ENCODE peak calls at places on chromosome 9, in eight cellular contexts. V is NT2/D1; O is vagina; Y is CD8-positive, alpha-beta T cell; M is neural progenitor cell; W is esophagus squamous epithelium; L is mammary epithelial cell; N is GM12878. J is an unnamed sample.
A peak's percentile ranks its signal among the peaks of the same experiment; 100 is the strongest.

GRCh38 chr9:29514336-29514735 is 1941.1 kb upstream of the C9orf72 start:
- DNase-seq in Y (no peak), L (peak; percentile 2), V (peak; percentile 9), W (no peak), N (no peak), O (no peak), M (peak; percentile 36), J (no peak)

GRCh38 chr9:93612796-93613154 is 36.4 kb downstream of the PHF2 start:
- DNase-seq in W (no peak), N (peak; percentile 15), O (no peak), Y (no peak), M (no peak), L (peak; percentile 67), V (no peak), J (no peak)

GRCh38 chr9:136306691-136307208 is 2.9 kb upstream of the CCDC187 start:
- DNase-seq in L (no peak), W (no peak), M (peak; percentile 49), Y (no peak), N (no peak), V (no peak), O (no peak), J (no peak)

GRCh38 chr9:16516887-16517286 is 353.6 kb downstream of the BNC2 start:
- DNase-seq in M (no peak), O (no peak), W (no peak), N (no peak), L (no peak), Y (no peak), V (no peak), J (no peak)

GRCh38 chr9:92652461-92652860 is 17.5 kb downstream of the IPPK start:
- DNase-seq in M (no peak), O (no peak), W (no peak), L (no peak), N (no peak), V (no peak), Y (no peak), J (no peak)

GRCh38 chr9:121023064-121023463 is 27.0 kb downstream of the C5 start:
- DNase-seq in L (peak; percentile 5), O (no peak), M (no peak), N (no peak), Y (no peak), W (no peak), V (no peak), J (no peak)

GRCh38 chr9:70061776-70062175 is 18.1 kb downstream of the MAMDC2 start:
- DNase-seq in W (no peak), V (no peak), L (no peak), N (no peak), Y (no peak), M (no peak), O (peak; percentile 40), J (no peak)

GRCh38 chr9:2320126-2320525 is 301.5 kb upstream of the VLDLR start:
- DNase-seq in L (no peak), M (no peak), Y (no peak), N (no peak), V (no peak), O (no peak), W (no peak), J (no peak)

GRCh38 chr9:134069536-134070399 is 1.9 kb upstream of the BRD3 start:
- DNase-seq in Y (no peak), V (no peak), N (no peak), W (no peak), M (no peak), L (no peak), O (peak; percentile 72), J (no peak)

GRCh38 chr9:16132513-16132912 is 579.7 kb downstream of the CCDC171 start:
- DNase-seq in V (no peak), Y (no peak), O (no peak), N (no peak), L (no peak), M (no peak), W (no peak), J (no peak)

GRCh38 chr9:83396348-83396747 is 141.9 kb downstream of the FRMD3 start:
- DNase-seq in L (no peak), V (no peak), W (no peak), Y (no peak), N (no peak), M (no peak), O (no peak), J (no peak)

GRCh38 chr9:69675563-69675962 is 3.4 kb upstream of the APBA1 start:
- DNase-seq in L (no peak), V (no peak), M (no peak), Y (no peak), O (no peak), W (no peak), N (no peak), J (no peak)

GRCh38 chr9:34446468-34446891 is 11.9 kb downstream of the FAM219A start:
- DNase-seq in V (no peak), Y (no peak), M (no peak), L (no peak), N (no peak), O (no peak), W (no peak), J (no peak)

GRCh38 chr9:114345493-114346065 is 15.9 kb downstream of the ORM2 start:
- DNase-seq in N (no peak), W (no peak), Y (no peak), O (no peak), V (no peak), M (no peak), L (no peak), J (no peak)

GRCh38 chr9:38016375-38017120 is 52.5 kb downstream of the SHB start:
- DNase-seq in V (no peak), M (no peak), L (peak; percentile 35), O (no peak), W (no peak), N (no peak), Y (no peak), J (no peak)
- H3K4me1 ChIP-seq in V (peaks cover 34% of the 10 kb centered on the region), M (peaks cover 64% of the 10 kb centered on the region), L (peaks cover 54% of the 10 kb centered on the region), O (peaks cover 49% of the 10 kb centered on the region), W (no peaks in the 10 kb centered on the region), N (no peaks in the 10 kb centered on the region), Y (no peaks in the 10 kb centered on the region), J (peaks cover 29% of the 10 kb centered on the region)

DNA sequence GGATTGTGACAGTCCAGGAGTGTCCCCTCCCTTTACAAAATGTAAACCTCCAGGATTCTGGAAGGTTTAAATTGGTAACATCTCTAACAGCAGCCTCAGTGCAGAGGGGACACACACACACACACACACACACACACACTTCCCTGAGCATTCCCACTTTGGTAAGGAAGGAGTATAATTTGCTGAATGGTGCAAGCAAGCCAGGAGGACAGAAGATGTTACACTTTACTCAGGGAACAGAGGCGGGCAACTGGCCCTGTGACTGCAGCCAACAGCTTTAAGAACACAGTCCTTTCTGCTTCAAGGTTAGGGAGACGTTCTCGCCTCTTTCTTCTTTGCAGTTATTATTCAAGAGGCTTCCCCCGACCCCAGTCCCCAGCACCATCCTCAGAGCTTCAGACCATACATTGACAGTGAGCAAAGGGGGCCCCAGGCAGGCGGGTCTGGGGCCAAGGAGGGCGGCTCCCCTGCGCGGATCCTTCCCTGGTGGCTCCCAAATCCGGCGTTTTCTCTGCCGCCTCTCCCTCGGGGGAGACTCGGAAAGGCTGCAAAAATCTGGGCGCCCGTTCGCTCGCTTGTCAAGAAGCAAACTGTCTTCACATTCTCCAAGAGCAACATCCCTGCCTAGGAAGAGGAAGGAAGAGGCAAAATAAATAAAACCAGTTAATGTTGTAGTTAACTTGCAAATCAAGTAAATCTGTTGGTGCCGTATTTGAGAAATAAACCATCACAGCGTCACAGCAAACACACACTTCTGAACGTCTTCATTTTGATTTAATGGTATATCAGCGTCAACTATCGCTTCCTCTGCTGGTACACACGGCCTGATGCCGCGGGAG is 3.9 kb upstream of the LHX2 start:
- DNase-seq in V (no peak), O (no peak), N (no peak), Y (no peak), M (peak; percentile 30), W (no peak), L (no peak), J (no peak)
- H3K4me3 ChIP-seq in V (peak overlapping the region; percentile 33), O (no peak overlapping the region), N (peak overlapping the region; percentile 44), Y (no peak overlapping the region), M (peak overlapping the region; percentile 76), W (no peak overlapping the region), L (no peak overlapping the region), J (no peak overlapping the region)

GRCh38 chr9:122030357-122030756 is 62.8 kb downstream of the TTLL11 start:
- DNase-seq in O (no peak), V (no peak), W (no peak), Y (no peak), L (no peak), M (no peak), N (no peak), J (no peak)
- H3K4me1 ChIP-seq in O (peaks cover 20% of the 10 kb centered on the region), V (peaks cover 12% of the 10 kb centered on the region), W (no peaks in the 10 kb centered on the region), Y (no peaks in the 10 kb centered on the region), L (no peaks in the 10 kb centered on the region), M (no peaks in the 10 kb centered on the region), N (no peaks in the 10 kb centered on the region), J (peaks cover 20% of the 10 kb centered on the region)

DNA sequence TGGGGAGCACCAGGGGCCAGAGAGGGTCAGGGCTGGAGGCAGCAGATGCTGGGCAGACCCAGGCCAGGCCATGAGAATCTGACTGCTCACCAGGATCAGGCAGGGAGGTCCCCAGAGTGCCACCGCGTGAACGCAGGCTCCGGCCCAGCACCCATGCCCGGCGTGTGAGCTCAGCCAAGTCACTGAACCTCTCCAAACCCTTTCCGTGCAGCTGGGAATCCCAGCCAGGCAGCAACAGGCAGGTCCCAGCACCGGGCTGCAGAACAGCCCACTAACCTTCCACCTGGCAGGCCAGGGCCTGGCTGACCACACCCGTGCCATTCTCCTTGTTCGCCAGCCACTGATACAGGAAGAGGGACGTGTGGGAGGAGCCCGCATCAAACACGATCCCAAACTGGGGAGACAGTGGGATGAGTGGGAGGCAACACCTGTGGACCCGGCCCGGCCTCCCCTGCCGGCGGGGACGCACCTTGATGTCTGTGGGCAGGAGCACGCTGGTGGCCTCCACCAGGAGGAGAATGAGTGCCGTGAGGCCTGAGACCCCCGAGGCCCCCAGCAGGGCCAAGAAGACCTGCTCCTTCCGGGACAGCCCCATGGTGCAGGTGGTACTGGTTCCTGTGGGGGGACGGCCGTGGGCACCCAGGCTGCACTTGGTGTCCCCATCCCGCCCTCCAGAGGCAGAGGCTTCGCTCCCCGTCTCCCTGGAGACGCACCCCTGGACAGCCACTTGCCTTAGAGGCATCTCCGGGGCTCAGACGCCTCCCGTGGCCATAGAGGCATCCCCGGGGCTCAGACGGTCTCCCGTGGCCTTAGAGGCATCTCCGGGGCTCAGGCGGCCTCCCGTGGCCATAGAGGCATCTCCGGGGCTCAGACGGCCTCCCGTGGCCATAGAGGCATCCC is 3.2 kb downstream of the ENTPD8 start:
- DNase-seq in Y (no peak), L (no peak), O (no peak), V (no peak), N (no peak), M (no peak), W (no peak), J (no peak)
- H3K4me3 ChIP-seq in Y (no peak overlapping the region), L (no peak overlapping the region), O (no peak overlapping the region), V (no peak overlapping the region), N (no peak overlapping the region), M (no peak overlapping the region), W (no peak overlapping the region), J (no peak overlapping the region)

J was measured in ascending aorta.